ENCODE peak calls at places on chromosome 9, in four cellular contexts. Q is GM12878, B is SK-N-SH, M is K562. G is an unnamed sample.
A peak's percentile ranks its signal among the peaks of the same experiment; 100 is the strongest.

GRCh38 chr9:35736201-35736633 is 3.8 kb downstream of the CREB3 start:
- DNase-seq in M (peak; percentile 39), B (peak; percentile 69), Q (no peak), G (peak; percentile 78)

GRCh38 chr9:98057095-98057799 is 715 bp downstream of the NANS start:
- DNase-seq in Q (no peak), M (no peak), B (no peak), G (no peak)

GRCh38 chr9:136757328-136757727 is 715 bp downstream of the LCN8 start:
- DNase-seq in B (no peak), M (no peak), Q (no peak), G (no peak)

GRCh38 chr9:91690540-91691249 is 259.3 kb downstream of the ROR2 start:
- DNase-seq in M (no peak), B (no peak), Q (no peak), G (no peak)

GRCh38 chr9:120909904-120910303 is 16.7 kb downstream of the TRAF1 start:
- DNase-seq in M (no peak), B (no peak), Q (no peak), G (no peak)

GRCh38 chr9:123929177-123929869 is 603 bp downstream of the DENND1A start:
- DNase-seq in B (no peak), Q (no peak), M (peak; percentile 42), G (peak; percentile 29)

GRCh38 chr9:124489222-124489621 is 18.0 kb downstream of the NR5A1 start:
- DNase-seq in M (no peak), B (no peak), Q (no peak), G (no peak)

GRCh38 chr9:124809741-124810500 is 33.0 kb downstream of the OLFML2A start:
- DNase-seq in M (no peak), B (peak; percentile 15), Q (no peak), G (no peak)

GRCh38 chr9:3263698-3264097 is 262.1 kb downstream of the RFX3 start:
- DNase-seq in B (no peak), Q (no peak), M (no peak), G (no peak)

GRCh38 chr9:13963005-13963653 is 350.8 kb downstream of the NFIB start:
- DNase-seq in Q (no peak), M (no peak), B (no peak), G (no peak)

GRCh38 chr9:518540-518939 is 303.9 kb downstream of the DOCK8 start:
- DNase-seq in Q (no peak), M (no peak), B (no peak), G (no peak)

GRCh38 chr9:123401879-123402513 is 46.0 kb downstream of the CRB2 start:
- DNase-seq in M (peak; percentile 60), B (peak; percentile 81), Q (no peak), G (peak; percentile 66)

GRCh38 chr9:90132866-90133265 is 509.8 kb downstream of the DIRAS2 start:
- DNase-seq in Q (no peak), M (no peak), B (no peak), G (no peak)

GRCh38 chr9:88219601-88220000 is 81.3 kb upstream of the SPATA31C2 start:
- DNase-seq in B (no peak), Q (no peak), M (no peak), G (no peak)
- TF ChIP-seq USF1 in B (no peak), Q (no peak), M (no peak), G (no peak)

GRCh38 chr9:112765281-112765680 is 14.7 kb downstream of the SNX30 start:
- DNase-seq in M (no peak), Q (no peak), B (no peak), G (no peak)

GRCh38 chr9:112762726-112763518 is 12.4 kb downstream of the SNX30 start:
- DNase-seq in B (no peak), Q (no peak), M (no peak), G (no peak)

GRCh38 chr9:112761912-112762651 is 11.5 kb downstream of the SNX30 start:
- DNase-seq in B (no peak), Q (no peak), M (no peak), G (no peak)

GRCh38 chr9:112764837-112765236 is 14.3 kb downstream of the SNX30 start:
- DNase-seq in B (no peak), M (peak; percentile 38), Q (no peak), G (peak; percentile 35)

GRCh38 chr9:112764344-112764743 is 13.8 kb downstream of the SNX30 start:
- DNase-seq in M (peak; percentile 49), Q (no peak), B (no peak), G (no peak)
- TF ChIP-seq USF1 in M (no peak), Q (no peak), B (no peak), G (no peak)

DNA sequence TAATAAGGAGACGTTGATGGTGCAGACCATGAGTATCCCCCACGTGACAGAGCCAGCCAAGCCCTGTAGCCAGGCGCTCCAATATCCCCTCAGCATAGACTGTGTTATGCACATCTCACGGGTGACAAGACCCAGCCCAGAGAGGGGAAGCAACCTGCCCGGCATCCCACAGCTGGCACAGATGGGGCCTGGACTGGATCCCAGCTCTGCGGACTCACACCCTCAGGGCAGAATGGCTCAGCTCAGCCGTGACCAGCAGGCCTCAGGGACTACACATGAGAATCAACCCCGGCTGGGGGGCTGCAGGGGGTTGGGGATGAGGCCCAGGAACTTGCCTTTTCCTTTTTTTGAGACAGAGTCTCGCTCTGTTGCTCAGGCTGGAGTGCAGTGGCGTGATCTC is 11.7 kb downstream of the FIBCD1 start:
- DNase-seq in B (no peak), Q (no peak), M (no peak), G (no peak)
- TF ChIP-seq USF1 in B (no peak), Q (peak; percentile 17), M (no peak), G (no peak)

DNA sequence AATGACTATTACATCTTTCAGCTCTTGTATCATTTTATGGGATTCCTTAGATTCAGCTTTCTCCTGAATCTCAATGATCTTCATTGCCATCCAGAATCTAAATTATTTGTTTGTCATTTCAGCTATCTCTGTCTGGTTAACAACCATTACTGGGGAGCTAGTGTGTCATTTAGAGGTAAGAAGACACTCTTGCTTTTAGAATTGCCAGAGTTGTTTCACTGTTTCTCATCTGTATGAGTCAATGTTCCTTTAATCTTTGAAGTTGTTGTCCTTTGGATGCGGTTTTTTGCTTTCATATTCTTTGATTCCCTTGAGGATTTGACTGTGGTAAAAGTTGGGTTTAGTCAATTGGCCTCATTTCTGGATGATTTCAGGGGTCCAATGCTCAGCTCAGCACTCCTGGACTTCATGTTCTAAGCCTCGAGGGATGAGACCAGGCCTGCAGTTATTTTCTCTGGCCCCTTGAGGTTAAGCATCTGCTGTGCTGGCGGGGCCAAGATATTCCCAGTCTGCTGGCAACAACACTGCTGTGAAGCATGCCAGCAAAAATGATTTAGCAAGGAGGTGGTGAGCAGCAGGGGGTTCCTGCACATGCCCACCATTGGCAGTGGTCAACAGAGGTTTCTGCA is 102.4 kb upstream of the PCSK5 start:
- DNase-seq in M (no peak), B (no peak), Q (no peak), G (no peak)
- TF ChIP-seq USF1 in M (no peak), B (no peak), Q (no peak), G (no peak)

GRCh38 chr9:87382902-87383301 is 114.8 kb upstream of the DAPK1 start:
- DNase-seq in M (no peak), Q (no peak), B (no peak), G (no peak)

GRCh38 chr9:87381746-87382145 is 115.9 kb upstream of the DAPK1 start:
- DNase-seq in Q (no peak), M (no peak), B (no peak), G (no peak)

GRCh38 chr9:87381050-87381711 is 116.5 kb upstream of the DAPK1 start:
- DNase-seq in B (no peak), M (no peak), Q (no peak), G (no peak)

GRCh38 chr9:87375397-87376073 is 122.1 kb upstream of the DAPK1 start:
- DNase-seq in Q (no peak), M (no peak), B (no peak), G (no peak)

GRCh38 chr9:87379300-87379699 is 118.4 kb upstream of the DAPK1 start:
- DNase-seq in B (no peak), Q (no peak), M (no peak), G (no peak)
- TF ChIP-seq USF1 in B (no peak), Q (no peak), M (no peak), G (no peak)

GRCh38 chr9:5593904-5594303 is 35.0 kb upstream of the RIC1 start:
- DNase-seq in M (no peak), B (no peak), Q (peak; percentile 90), G (no peak)

GRCh38 chr9:5592231-5592630 is 36.7 kb upstream of the RIC1 start:
- DNase-seq in Q (no peak), B (no peak), M (no peak), G (no peak)

GRCh38 chr9:5596173-5596572 is 32.7 kb upstream of the RIC1 start:
- DNase-seq in B (no peak), Q (no peak), M (no peak), G (no peak)

GRCh38 chr9:5587024-5587423 is 41.9 kb upstream of the RIC1 start:
- DNase-seq in B (no peak), M (no peak), Q (no peak), G (no peak)

DNA sequence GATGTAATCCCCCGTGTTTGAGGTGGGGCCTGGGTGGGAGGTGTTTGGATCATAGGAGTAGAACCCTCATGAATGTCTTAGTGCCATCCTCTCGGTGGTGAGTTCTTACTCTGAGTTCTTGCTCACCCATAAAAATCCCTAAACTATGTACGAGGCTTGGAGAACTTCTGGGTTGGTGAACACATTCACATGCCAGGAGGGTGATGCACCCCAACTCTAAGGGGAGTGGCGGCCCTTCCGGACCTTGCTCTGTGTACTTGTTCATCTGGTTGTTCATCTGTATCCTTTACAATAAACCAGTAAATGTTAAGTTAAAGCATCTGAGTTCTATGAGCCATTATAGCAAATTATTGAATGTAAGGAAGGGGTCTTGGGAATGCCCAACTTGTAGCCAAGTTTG is 36.0 kb upstream of the RIC1 start:
- DNase-seq in Q (no peak), B (no peak), M (no peak), G (no peak)
- TF ChIP-seq USF1 in Q (no peak), B (no peak), M (no peak), G (no peak)

DNA sequence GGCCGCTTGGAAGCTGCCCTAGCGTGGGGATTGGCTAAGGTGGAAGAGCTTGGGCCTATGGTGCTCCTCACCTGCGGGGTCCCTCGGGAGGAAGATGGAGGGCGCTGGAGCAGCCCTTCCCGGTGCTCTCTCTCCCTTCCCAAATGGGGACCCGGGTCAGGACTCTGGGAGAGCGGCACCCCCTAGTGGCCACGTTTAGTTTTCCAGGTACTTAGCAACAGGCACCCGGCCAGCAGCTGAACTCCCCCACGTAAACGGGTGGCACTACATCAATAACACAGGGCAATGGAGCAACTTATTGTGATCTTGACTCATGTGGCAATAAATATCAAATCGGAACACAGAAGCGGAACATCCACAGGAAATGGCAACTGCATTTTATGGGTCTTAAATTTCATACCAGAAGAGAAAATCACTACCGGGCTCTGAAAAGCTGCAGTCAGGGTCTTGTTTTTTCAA is 316.6 kb downstream of the AGTPBP1 start:
- DNase-seq in Q (no peak), M (peak; percentile 75), B (peak; percentile 77), G (peak; percentile 93)
- TF ChIP-seq USF1 in Q (no peak), M (no peak), B (no peak), G (no peak)

DNA sequence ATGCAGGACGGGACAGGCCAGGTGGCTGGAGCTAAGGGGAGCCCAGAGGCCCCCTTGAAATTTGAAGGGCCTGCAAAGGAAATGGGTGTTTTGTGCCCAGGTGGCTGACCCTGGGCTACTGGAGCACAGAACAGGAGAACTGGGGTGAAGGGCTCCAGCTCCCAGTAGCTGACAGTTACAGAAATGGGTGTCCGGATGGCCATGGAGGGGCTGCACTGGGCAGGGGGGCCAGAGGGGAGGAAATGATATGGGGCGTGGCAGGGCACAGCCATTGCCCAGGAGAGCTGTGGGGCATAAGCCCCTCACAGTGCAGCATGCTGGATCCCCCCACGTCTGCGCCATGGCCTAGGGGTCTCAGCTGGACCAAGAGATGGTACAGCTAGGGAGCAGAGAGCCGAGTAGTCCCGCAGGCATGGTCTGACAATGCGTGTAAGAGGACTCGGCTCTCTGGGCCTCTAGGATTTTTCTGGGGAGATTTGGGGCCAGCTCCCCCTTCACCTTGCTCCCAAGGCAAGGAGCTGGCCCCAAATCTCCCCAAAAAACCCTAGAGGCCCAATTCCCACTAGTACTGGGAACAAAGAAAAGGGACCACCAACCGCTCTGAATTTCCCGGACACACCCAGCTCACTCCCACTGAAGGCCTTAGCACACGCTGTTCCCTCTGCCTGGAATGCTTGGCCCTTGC is 7.9 kb upstream of the CARD19 start:
- DNase-seq in Q (no peak), M (no peak), B (peak; percentile 5), G (no peak)
- TF ChIP-seq USF1 in Q (no peak), M (no peak), B (no peak), G (no peak)